ENCODE peak calls at places on chromosomes 6 and 20, in ten cellular contexts. W is activated CD4-positive, alpha-beta T cell treated with anti-CD3 and anti-CD28 coated beads, Interleukin-2, amount 50 U/mL, for 24 hours; Y is activated T-helper 1 cell treated with anti-CD3 and anti-CD28 coated beads, Interleukin-12 subunit alpha, Interleukin-12 subunit beta, Interleukin-2, Interleukin-4 antibody, amounts not matched to agents 30 ng/mL and 10 ng/mL and 1 ng/mL, durations not matched to agents 14 hours and 24 hours and 36 hours; R is HS-5; F is stimulated activated CD4-positive, alpha-beta T cell treated with anti-CD3 and anti-CD28 coated beads, Interleukin-12 subunit alpha, Interleukin-12 subunit beta, amount 100 ng/mL, for 4 hours; K is DMS153; C is SW 1271; M is epithelial cell of esophagus; S is naive thymus-derived CD8-positive, alpha-beta T cell; A is T-helper 2 cell treated with Interferon-gamma antibody and Interleukin-4, amounts not matched to agents 5 μg/mL and 100 μg/mL, for 36 hours. G is an unnamed sample.

GRCh38 chr6:56652994-56653393 is 10.3 kb upstream of the DST start:
- DNase-seq in M (peak; percentile 89), K (no peak), A (no peak), S (no peak), F (no peak), C (no peak), Y (no peak), R (peak; percentile 39), W (no peak), G (no peak)

GRCh38 chr6:168275168-168275567 is 44.4 kb downstream of the DACT2 start:
- DNase-seq in W (no peak), M (no peak), R (no peak), K (no peak), S (no peak), F (no peak), A (no peak), Y (no peak), C (no peak), G (no peak)

GRCh38 chr6:8043221-8043620 is 21.0 kb downstream of the BLOC1S5 start:
- DNase-seq in S (no peak), M (no peak), K (no peak), F (no peak), C (no peak), W (no peak), A (no peak), Y (no peak), R (no peak), G (no peak)

GRCh38 chr6:43715056-43715788 is 27.6 kb upstream of the MRPS18A start:
- DNase-seq in Y (no peak), R (no peak), K (no peak), F (no peak), A (no peak), M (no peak), C (no peak), S (no peak), W (no peak), G (no peak)

GRCh38 chr6:170011233-170012142 is 260.1 kb downstream of the ERMARD start:
- DNase-seq in Y (no peak), S (no peak), M (no peak), R (no peak), K (no peak), A (no peak), C (no peak), F (no peak), W (no peak), G (no peak)

GRCh38 chr20:51767018-51767866 is 948 bp downstream of the ATP9A start:
- DNase-seq in M (peak; percentile 86), W (no peak), F (peak; percentile 39), R (no peak), S (no peak), A (peak; percentile 72), Y (peak; percentile 60), K (peak; percentile 87), C (no peak), G (peak; percentile 36)

GRCh38 chr6:15987569-15987968 is 141.3 kb upstream of the MYLIP start:
- DNase-seq in S (no peak), C (no peak), F (no peak), K (peak; percentile 28), M (peak; percentile 24), A (no peak), R (no peak), Y (no peak), W (no peak), G (no peak)

GRCh38 chr6:50952092-50952932 is 133.6 kb downstream of the TFAP2B start:
- DNase-seq in M (peak; percentile 41), C (no peak), Y (no peak), K (peak; percentile 65), A (no peak), F (no peak), W (no peak), S (no peak), R (no peak), G (no peak)

GRCh38 chr6:80332013-80332412 is 225.5 kb downstream of the BCKDHB start:
- DNase-seq in F (no peak), W (no peak), S (no peak), Y (no peak), R (no peak), C (no peak), A (no peak), M (no peak), K (peak; percentile 85), G (no peak)